ENCODE peak calls at places on chromosomes 11 and 22, in ten cellular contexts. G is bronchial epithelial cell, F is left ventricle myocardium inferior, D is fibroblast of lung, H is tibial nerve, J is brain microvascular endothelial cell, R is adrenal gland, K is MCF 10A, M is cardiac muscle cell, E is activated B cell treated with CpG ODN at 0.5 μM for 24 hours. T is an unnamed sample.

GRCh38 chr11:118180300-118180703 is 3.9 kb upstream of the SCN2B start:
- DNase-seq in G (peak; percentile 58), F (peak; percentile 85), D (peak; percentile 23), H (peak; percentile 45), J (no peak), R (peak; percentile 26), K (no peak), M (peak; percentile 81), E (no peak), T (no peak)

GRCh38 chr11:47551086-47551485 is 1.8 kb downstream of the CELF1 start:
- DNase-seq in G (peak; percentile 36), F (no peak), D (peak; percentile 32), H (no peak), J (no peak), R (no peak), K (peak; percentile 46), M (peak; percentile 35), E (no peak), T (no peak)

GRCh38 chr11:88631497-88631896 is 294.0 kb upstream of the CTSC start:
- DNase-seq in G (peak; percentile 66), F (no peak), D (peak; percentile 53), H (no peak), J (no peak), R (no peak), K (peak; percentile 33), M (no peak), E (no peak), T (no peak)

GRCh38 chr11:83569134-83569805 is 283.1 kb upstream of the CCDC90B start:
- DNase-seq in G (no peak), F (no peak), D (no peak), H (no peak), J (no peak), R (no peak), K (no peak), M (no peak), E (no peak), T (no peak)

GRCh38 chr11:102678022-102678421 is 27.5 kb downstream of the MMP27 start:
- DNase-seq in G (no peak), F (no peak), D (no peak), H (no peak), J (no peak), R (no peak), K (no peak), M (no peak), E (no peak), T (no peak)

GRCh38 chr22:40054486-40054885 is 59.7 kb downstream of the FAM83F start:
- DNase-seq in G (no peak), F (no peak), D (no peak), H (no peak), J (no peak), R (no peak), K (no peak), M (no peak), E (no peak), T (no peak)

GRCh38 chr11:96337541-96338530 is 5.2 kb downstream of the MAML2 start:
- DNase-seq in G (no peak), F (peak; percentile 30), D (peak; percentile 44), H (no peak), J (no peak), R (no peak), K (no peak), M (peak; percentile 49), E (no peak), T (no peak)

GRCh38 chr11:12802418-12803085 is 128.3 kb downstream of the TEAD1 start:
- DNase-seq in G (peak; percentile 100), F (no peak), D (peak; percentile 96), H (no peak), J (peak; percentile 79), R (peak; percentile 61), K (peak; percentile 94), M (no peak), E (no peak), T (peak; percentile 93)

GRCh38 chr22:49967333-49968241 is 7.0 kb downstream of the PIM3 start:
- DNase-seq in G (no peak), F (peak; percentile 49), D (no peak), H (peak; percentile 54), J (no peak), R (peak; percentile 91), K (no peak), M (peak; percentile 42), E (peak; percentile 49), T (no peak)

GRCh38 chr11:126702987-126703386 is 297.6 kb downstream of the KIRREL3 start:
- DNase-seq in G (no peak), F (peak; percentile 40), D (peak; percentile 22), H (no peak), J (no peak), R (peak; percentile 53), K (no peak), M (peak; percentile 6), E (no peak), T (no peak)
- TF ChIP-seq CTCF in G (no peak), F (no peak), D (no peak), H (no peak), J (no peak), R (no peak), K (no peak), M (no peak), E (no peak), T (no peak)

DNA sequence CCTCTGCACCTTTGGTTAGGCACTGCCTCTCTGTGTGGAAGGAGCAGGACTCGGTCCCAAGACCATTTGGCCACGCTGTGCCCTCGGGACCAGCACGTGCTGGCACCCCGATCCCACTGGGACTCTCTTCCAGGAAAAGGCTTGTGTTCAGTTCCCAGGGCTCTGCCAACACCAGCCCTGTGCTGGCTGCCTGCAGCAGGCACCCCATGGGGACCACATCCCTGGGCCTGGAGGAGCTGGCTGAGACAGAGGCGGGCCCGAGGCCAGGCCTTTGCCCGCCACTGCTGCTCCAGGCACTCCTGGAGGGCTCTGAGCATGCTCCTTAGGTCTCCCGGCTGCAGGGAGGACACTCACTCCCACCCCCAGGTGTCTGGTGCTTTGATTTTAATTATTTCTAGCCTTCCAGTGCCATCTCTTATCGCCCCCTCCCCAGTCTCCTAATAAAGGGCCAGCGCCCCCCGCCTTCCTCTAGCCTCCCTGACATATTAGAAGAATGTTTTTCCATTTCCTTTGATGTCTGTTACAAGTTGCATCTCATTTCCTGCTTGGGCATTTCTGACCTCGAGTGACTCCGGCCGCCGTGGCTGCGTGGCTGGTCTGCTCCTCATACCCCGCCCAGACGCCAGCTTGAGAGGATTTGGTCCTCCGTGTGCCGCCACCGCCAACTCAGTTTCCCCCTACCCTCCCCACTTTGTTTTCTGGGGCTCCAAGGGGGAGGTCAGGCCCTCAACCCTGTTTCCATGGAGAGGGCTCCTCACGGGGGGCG is 14.4 kb downstream of the CDKN1C start:
- DNase-seq in G (no peak), F (no peak), D (no peak), H (no peak), J (no peak), R (no peak), K (no peak), M (no peak), E (no peak), T (no peak)
- TF ChIP-seq CTCF in G (no peak), F (no peak), D (no peak), H (no peak), J (no peak), R (no peak), K (no peak), M (no peak), E (no peak), T (no peak)

GRCh38 chr11:40130427-40130826 is 1329.0 kb downstream of the LRRC4C start:
- DNase-seq in G (no peak), F (no peak), D (peak; percentile 11), H (no peak), J (no peak), R (no peak), K (peak; percentile 12), M (peak; percentile 11), E (no peak), T (no peak)
- TF ChIP-seq CTCF in G (no peak), F (no peak), D (no peak), H (peak; percentile 44), J (no peak), R (no peak), K (peak; percentile 33), M (no peak), E (no peak), T (no peak)

GRCh38 chr11:123430736-123431356 is 777 bp downstream of the GRAMD1B start:
- DNase-seq in G (peak; percentile 32), F (peak; percentile 70), D (peak; percentile 47), H (peak; percentile 41), J (peak; percentile 24), R (peak; percentile 80), K (no peak), M (peak; percentile 57), E (peak; percentile 20), T (no peak)
- TF ChIP-seq CTCF in G (no peak), F (no peak), D (no peak), H (no peak), J (no peak), R (no peak), K (no peak), M (peak; percentile 4), E (no peak), T (no peak)

DNA sequence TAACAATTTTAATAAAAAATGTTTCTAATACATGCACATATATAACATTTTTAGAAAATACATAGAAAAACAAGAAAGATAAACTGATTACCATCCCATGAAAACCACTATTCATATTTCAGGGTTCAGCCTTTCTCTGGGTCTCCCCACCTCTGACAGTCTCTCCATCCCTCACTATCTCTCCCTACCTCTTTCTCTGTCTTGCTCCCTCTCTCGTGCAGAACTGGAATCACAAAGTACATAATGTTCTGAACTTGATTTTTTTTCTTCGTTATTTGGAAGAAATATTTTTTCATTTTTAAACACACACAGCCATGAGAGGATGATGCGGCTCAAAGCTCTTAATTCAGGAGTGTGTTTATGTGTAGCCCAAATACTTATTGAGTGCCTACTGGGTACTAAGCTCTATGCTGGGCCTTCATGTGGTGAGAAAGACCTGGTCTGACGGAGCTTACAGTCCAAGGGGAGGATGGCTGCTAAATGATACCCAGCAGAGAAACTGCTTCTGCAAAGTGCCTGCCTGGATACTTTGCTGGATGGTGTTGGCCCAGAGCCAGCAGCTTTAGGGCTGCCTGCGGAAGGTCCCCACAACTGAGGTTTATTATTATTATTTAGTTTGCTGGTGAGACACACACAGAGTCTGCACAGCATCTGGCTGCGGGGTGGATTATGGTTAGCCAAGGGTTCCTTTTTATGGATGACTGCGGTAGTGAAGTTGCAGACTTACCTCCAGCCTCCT is 42.6 kb downstream of the SC5D start:
- DNase-seq in G (no peak), F (no peak), D (no peak), H (no peak), J (no peak), R (no peak), K (no peak), M (no peak), E (no peak), T (no peak)
- TF ChIP-seq CTCF in G (peak; percentile 6), F (peak; percentile 22), D (peak; percentile 13), H (peak; percentile 9), J (peak; percentile 28), R (no peak), K (no peak), M (no peak), E (no peak), T (no peak)

DNA sequence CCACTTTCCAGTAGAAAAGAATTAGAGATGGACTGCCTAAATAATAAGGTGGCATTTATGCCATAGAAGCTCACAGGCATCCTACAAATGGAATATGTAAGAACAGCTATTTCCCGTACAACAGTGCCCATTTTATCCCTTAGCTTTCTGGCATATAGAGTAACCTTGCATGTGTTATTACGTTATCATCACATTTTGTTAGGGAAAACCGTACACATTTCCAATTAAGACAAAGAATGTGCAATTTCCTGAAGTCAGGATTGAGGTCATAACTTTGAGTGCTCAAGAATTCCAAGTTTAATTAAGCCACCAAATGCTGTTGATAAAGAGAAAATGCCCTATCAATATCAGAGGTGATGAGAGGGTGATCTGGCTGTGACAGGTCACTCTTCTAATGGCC is 58.9 kb downstream of the LDLRAD3 start:
- DNase-seq in G (no peak), F (no peak), D (no peak), H (no peak), J (no peak), R (no peak), K (no peak), M (no peak), E (no peak), T (no peak)
- TF ChIP-seq CTCF in G (no peak), F (no peak), D (no peak), H (no peak), J (no peak), R (no peak), K (no peak), M (no peak), E (no peak), T (no peak)

T was measured in Calu3.